ENCODE peak calls at places on chromosome 11, in seven cellular contexts. Y is AG04450, I is NCI-H2171, U is brain microvascular endothelial cell, N is kidney tubule cell, Q is NCI-H1092 treated with DMSO at 0.1 percent for 48 hours, Z is HS-5. C is an unnamed sample.

GRCh38 chr11:130037881-130038601 is 31.7 kb upstream of the APLP2 start:
- DNase-seq in Y (no peak), I (no peak), U (peak; percentile 19), N (peak; percentile 57), Q (no peak), Z (no peak), C (no peak)

GRCh38 chr11:113773092-113773415 is 438 bp downstream of the ZW10 start:
- DNase-seq in Y (no peak), I (no peak), U (peak; percentile 17), N (peak; percentile 37), Q (peak; percentile 55), Z (no peak), C (no peak)

GRCh38 chr11:76885390-76886097 is 24.8 kb downstream of the ACER3 start:
- DNase-seq in Y (no peak), I (no peak), U (peak; percentile 76), N (peak; percentile 96), Q (no peak), Z (peak; percentile 32), C (peak; percentile 71)

GRCh38 chr11:123194308-123195181 is 503 bp downstream of the CLMP start:
- DNase-seq in Y (no peak), I (no peak), U (no peak), N (peak; percentile 35), Q (peak; percentile 50), Z (no peak), C (no peak)

GRCh38 chr11:60934091-60934789 is 10.0 kb downstream of the TMEM132A start:
- DNase-seq in Y (no peak), I (no peak), U (no peak), N (no peak), Q (no peak), Z (no peak), C (no peak)

GRCh38 chr11:63762662-63763505 is 5.7 kb downstream of the ZFTA start:
- DNase-seq in Y (no peak), I (no peak), U (no peak), N (no peak), Q (no peak), Z (no peak), C (no peak)

GRCh38 chr11:109859325-109859724 is 233.9 kb upstream of the ZC3H12C start:
- DNase-seq in Y (peak; percentile 37), I (no peak), U (peak; percentile 50), N (peak; percentile 91), Q (no peak), Z (peak; percentile 65), C (no peak)

GRCh38 chr11:61553373-61554171 is 27.3 kb downstream of the SYT7 start:
- DNase-seq in Y (no peak), I (no peak), U (no peak), N (no peak), Q (no peak), Z (no peak), C (no peak)

GRCh38 chr11:85750646-85751045 is 60.3 kb downstream of the SYTL2 start:
- DNase-seq in Y (no peak), I (no peak), U (no peak), N (no peak), Q (no peak), Z (no peak), C (no peak)

GRCh38 chr11:95674669-95675358 is 114.8 kb downstream of the FAM76B start:
- DNase-seq in Y (no peak), I (no peak), U (no peak), N (no peak), Q (no peak), Z (no peak), C (no peak)

GRCh38 chr11:57482782-57483569 is 22.6 kb downstream of the RTN4RL2 start:
- DNase-seq in Y (no peak), I (peak; percentile 86), U (peak; percentile 5), N (peak; percentile 28), Q (peak; percentile 58), Z (no peak), C (no peak)

GRCh38 chr11:102436546-102436945 is 16.0 kb downstream of the TMEM123 start:
- DNase-seq in Y (no peak), I (no peak), U (no peak), N (no peak), Q (no peak), Z (peak; percentile 82), C (no peak)

GRCh38 chr11:40328890-40329617 is 1130.4 kb downstream of the LRRC4C start:
- DNase-seq in Y (peak; percentile 100), I (no peak), U (peak; percentile 100), N (peak; percentile 100), Q (peak; percentile 29), Z (peak; percentile 100), C (no peak)

GRCh38 chr11:130383363-130384168 is 44.8 kb downstream of the ADAMTS8 start:
- DNase-seq in Y (peak; percentile 97), I (no peak), U (peak; percentile 94), N (peak; percentile 97), Q (no peak), Z (peak; percentile 45), C (no peak)

C was measured in foreskin melanocyte.